ENCODE peak calls at places on chromosomes 3 and 15, in seven cellular contexts. V is HTR-8/SVneo; N is astrocyte of the spinal cord; C is A549; S is psoas muscle; D is NCI-H1092; U is activated CD4-positive, alpha-beta T cell treated with anti-CD3 and anti-CD28 coated beads, Interleukin-2, amount 50 U/mL, for 24 hours. E is an unnamed sample.

GRCh38 chr3:134251731-134252391 is 1.2 kb upstream of the RYK start:
- DNase-seq in U (no peak), C (no peak), N (no peak), D (no peak), V (no peak), S (no peak), E (no peak)

GRCh38 chr3:157436583-157437300 is at the start of gene PTX3:
- DNase-seq in V (peak; percentile 77), U (no peak), N (peak; percentile 90), C (no peak), S (peak; percentile 39), D (no peak), E (peak; percentile 36)

GRCh38 chr3:177211503-177212277 is 14.4 kb upstream of the TBL1XR1 start:
- DNase-seq in N (no peak), D (peak; percentile 83), V (no peak), S (no peak), C (no peak), U (no peak), E (peak; percentile 21)

GRCh38 chr15:29129221-29129620 is 140.4 kb downstream of the NSMCE3 start:
- DNase-seq in S (no peak), C (no peak), U (no peak), D (no peak), N (no peak), V (no peak), E (no peak)

GRCh38 chr3:177731644-177732268 is 534.5 kb upstream of the TBL1XR1 start:
- DNase-seq in C (no peak), V (no peak), N (peak; percentile 74), U (no peak), S (no peak), D (no peak), E (no peak)

GRCh38 chr15:37109151-37109912 is 9.0 kb upstream of the MEIS2 start:
- DNase-seq in N (no peak), V (no peak), S (no peak), D (no peak), C (no peak), U (no peak), E (no peak)

GRCh38 chr15:26287381-26287780 is 424.3 kb upstream of the ATP10A start:
- DNase-seq in C (no peak), V (no peak), S (no peak), D (no peak), N (no peak), U (no peak), E (no peak)

GRCh38 chr15:77027697-77028450 is 32.9 kb downstream of the PSTPIP1 start:
- DNase-seq in S (no peak), U (no peak), C (no peak), D (no peak), N (no peak), V (no peak), E (no peak)

GRCh38 chr3:20564966-20565365 is 379.0 kb upstream of the SGO1 start:
- DNase-seq in V (no peak), N (no peak), D (no peak), S (no peak), U (no peak), C (no peak), E (no peak)

GRCh38 chr15:73599934-73600333 is 33.3 kb downstream of the NPTN start:
- DNase-seq in D (no peak), V (peak; percentile 13), N (no peak), S (no peak), U (no peak), C (peak; percentile 35), E (peak; percentile 50)

GRCh38 chr3:89606151-89606550 is 498.7 kb downstream of the EPHA3 start:
- DNase-seq in S (no peak), D (no peak), U (no peak), V (no peak), C (no peak), N (no peak), E (no peak)

GRCh38 chr15:68653795-68654194 is 75.0 kb downstream of the CORO2B start:
- DNase-seq in D (no peak), C (no peak), S (no peak), U (no peak), N (no peak), V (no peak), E (no peak)

GRCh38 chr15:46251873-46252272 is 617.0 kb downstream of the SQOR start:
- DNase-seq in C (no peak), S (no peak), N (no peak), D (peak; percentile 54), V (no peak), U (no peak), E (no peak)

GRCh38 chr15:70701891-70702568 is 61.3 kb downstream of the UACA start:
- DNase-seq in N (peak; percentile 81), V (peak; percentile 74), U (no peak), C (peak; percentile 37), S (no peak), D (no peak), E (peak; percentile 65)

GRCh38 chr15:45089712-45090373 is 24.1 kb downstream of the DUOX2 start:
- DNase-seq in C (no peak), S (no peak), D (no peak), N (no peak), V (no peak), U (no peak), E (no peak)

GRCh38 chr3:27594096-27594690 is 110.0 kb upstream of the SLC4A7 start:
- DNase-seq in V (no peak), N (peak; percentile 47), S (no peak), U (no peak), D (no peak), C (no peak), E (no peak)

GRCh38 chr3:38146504-38146903 is 8.0 kb downstream of the MYD88 start:
- DNase-seq in S (no peak), V (no peak), N (no peak), U (no peak), C (no peak), D (no peak), E (no peak)

GRCh38 chr3:66196633-66197032 is 24.2 kb upstream of the SLC25A26 start:
- DNase-seq in N (peak; percentile 6), U (no peak), V (no peak), S (no peak), C (no peak), D (no peak), E (no peak)

GRCh38 chr15:31352283-31352880 is 25.7 kb downstream of the KLF13 start:
- DNase-seq in N (peak; percentile 7), V (no peak), U (no peak), D (peak; percentile 31), C (no peak), S (peak; percentile 68), E (no peak)

GRCh38 chr15:40069178-40070165 is 30.5 kb upstream of the SRP14 start:
- DNase-seq in D (peak; percentile 96), U (no peak), V (no peak), S (peak; percentile 93), C (peak; percentile 76), N (peak; percentile 81), E (peak; percentile 69)

GRCh38 chr3:17945799-17946381 is 203.5 kb upstream of the TBC1D5 start:
- DNase-seq in V (no peak), D (no peak), C (no peak), U (no peak), N (no peak), S (no peak), E (no peak)

GRCh38 chr3:136861890-136862610 is at the start of gene NCK1:
- DNase-seq in C (peak; percentile 92), S (peak; percentile 99), N (peak; percentile 99), D (peak; percentile 96), V (peak; percentile 98), U (peak; percentile 97), E (peak; percentile 98)

E was measured in RWPE1.